ENCODE peak calls at places on chromosomes 4 and X, in six cellular contexts. One of them, this sample, is unnamed.

GRCh38 chrX:52995135-52995973 is 37.0 kb upstream of the FAM156A start:
- DNase-seq in epithelial cell of esophagus: peak
- DNase-seq in mucosa of descending colon: peak
- DNase-seq in fibroblast of lung: peak
- DNase-seq in HL-60: peak
- DNase-seq in cardiac fibroblast: peak
- DNase-seq in this sample: peak

GRCh38 chr4:122652379-122652778 is 31.5 kb upstream of the IL21 start:
- DNase-seq in epithelial cell of esophagus: peak
- DNase-seq in mucosa of descending colon: no peak
- DNase-seq in fibroblast of lung: peak
- DNase-seq in HL-60: peak
- DNase-seq in cardiac fibroblast: peak
- DNase-seq in this sample: peak

GRCh38 chr4:71691416-71692073 is 92.3 kb downstream of the GC start:
- DNase-seq in epithelial cell of esophagus: no peak
- DNase-seq in mucosa of descending colon: no peak
- DNase-seq in fibroblast of lung: no peak
- DNase-seq in HL-60: no peak
- DNase-seq in cardiac fibroblast: no peak
- DNase-seq in this sample: no peak

GRCh38 chr4:150244600-150244999 is 166.4 kb downstream of the DCLK2 start:
- DNase-seq in epithelial cell of esophagus: no peak
- DNase-seq in mucosa of descending colon: no peak
- DNase-seq in fibroblast of lung: peak
- DNase-seq in HL-60: no peak
- DNase-seq in cardiac fibroblast: peak
- DNase-seq in this sample: no peak

GRCh38 chr4:151276787-151277557 is at the start of gene PRSS48:
- DNase-seq in epithelial cell of esophagus: peak
- DNase-seq in mucosa of descending colon: no peak
- DNase-seq in fibroblast of lung: peak
- DNase-seq in HL-60: peak
- DNase-seq in cardiac fibroblast: peak
- DNase-seq in this sample: peak

GRCh38 chrX:17038681-17039161 is 92.3 kb downstream of the REPS2 start:
- DNase-seq in epithelial cell of esophagus: no peak
- DNase-seq in mucosa of descending colon: no peak
- DNase-seq in fibroblast of lung: peak
- DNase-seq in HL-60: no peak
- DNase-seq in cardiac fibroblast: peak
- DNase-seq in this sample: peak

GRCh38 chrX:154370300-154370881 is 4.0 kb downstream of the FLNA start:
- DNase-seq in epithelial cell of esophagus: no peak
- DNase-seq in mucosa of descending colon: no peak
- DNase-seq in fibroblast of lung: no peak
- DNase-seq in HL-60: no peak
- DNase-seq in cardiac fibroblast: no peak
- DNase-seq in this sample: peak

GRCh38 chrX:125137521-125137920 is 182.2 kb upstream of the TEX13C start:
- DNase-seq in epithelial cell of esophagus: no peak
- DNase-seq in mucosa of descending colon: no peak
- DNase-seq in fibroblast of lung: no peak
- DNase-seq in HL-60: no peak
- DNase-seq in cardiac fibroblast: no peak
- DNase-seq in this sample: no peak

GRCh38 chrX:9515973-9516538 is 51.2 kb downstream of the TBL1X start:
- DNase-seq in epithelial cell of esophagus: no peak
- DNase-seq in mucosa of descending colon: no peak
- DNase-seq in fibroblast of lung: no peak
- DNase-seq in HL-60: no peak
- DNase-seq in cardiac fibroblast: no peak
- DNase-seq in this sample: no peak

GRCh38 chrX:119343856-119344255 is 55.3 kb upstream of the SLC25A43 start:
- DNase-seq in epithelial cell of esophagus: peak
- DNase-seq in mucosa of descending colon: no peak
- DNase-seq in fibroblast of lung: no peak
- DNase-seq in HL-60: no peak
- DNase-seq in cardiac fibroblast: no peak
- DNase-seq in this sample: no peak

GRCh38 chr4:88452941-88453340 is 4.0 kb upstream of the HERC5 start:
- DNase-seq in epithelial cell of esophagus: no peak
- DNase-seq in mucosa of descending colon: no peak
- DNase-seq in fibroblast of lung: no peak
- DNase-seq in HL-60: no peak
- DNase-seq in cardiac fibroblast: no peak
- DNase-seq in this sample: no peak

GRCh38 chr4:88456757-88457306 is at the start of gene HERC5:
- DNase-seq in epithelial cell of esophagus: peak
- DNase-seq in mucosa of descending colon: peak
- DNase-seq in fibroblast of lung: peak
- DNase-seq in HL-60: peak
- DNase-seq in cardiac fibroblast: peak
- DNase-seq in this sample: peak

GRCh38 chr4:88458091-88458740 is 1.3 kb downstream of the HERC5 start:
- DNase-seq in epithelial cell of esophagus: no peak
- DNase-seq in mucosa of descending colon: no peak
- DNase-seq in fibroblast of lung: no peak
- DNase-seq in HL-60: peak
- DNase-seq in cardiac fibroblast: peak
- DNase-seq in this sample: peak

DNA sequence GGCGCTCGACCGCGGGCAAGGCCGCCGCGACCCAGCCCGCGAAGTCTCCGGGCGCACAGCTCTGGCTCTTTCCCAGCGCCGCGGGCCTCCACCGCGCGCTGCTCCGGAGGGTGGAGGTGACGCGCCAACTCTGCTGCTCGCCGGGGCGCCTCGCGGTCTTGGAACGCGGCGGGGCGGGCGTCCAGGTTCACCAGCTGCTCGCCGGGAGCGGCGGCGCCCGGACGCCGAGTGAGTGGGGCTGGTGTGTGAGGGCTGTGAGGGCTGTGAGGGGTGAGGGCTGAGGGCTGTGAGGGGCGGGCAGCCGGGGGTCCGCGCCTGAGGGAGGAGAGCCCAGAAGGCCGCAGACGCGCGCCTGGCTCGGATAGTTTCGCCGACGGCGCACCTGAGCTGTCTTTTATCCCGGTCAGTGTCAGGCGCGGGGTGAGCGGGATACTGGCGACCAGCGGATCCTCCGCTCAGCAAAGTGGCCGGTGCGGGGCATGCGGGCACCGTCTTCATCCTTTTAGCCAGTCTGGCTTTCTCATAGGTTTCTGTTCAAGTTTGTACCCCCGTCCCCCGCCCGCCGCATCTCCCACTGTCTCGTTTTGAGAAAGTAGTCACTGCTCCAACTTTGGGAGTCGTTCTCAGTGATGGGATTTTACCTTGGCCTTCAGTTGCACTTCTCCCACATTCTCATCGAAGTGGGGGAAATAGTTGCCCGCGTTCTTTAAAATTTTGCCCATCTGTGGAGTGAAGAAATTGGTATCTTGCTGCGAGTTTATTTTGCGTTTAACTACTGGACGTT is 580 bp downstream of the HERC5 start:
- DNase-seq in epithelial cell of esophagus: peak
- DNase-seq in mucosa of descending colon: peak
- DNase-seq in fibroblast of lung: peak
- DNase-seq in HL-60: peak
- DNase-seq in cardiac fibroblast: peak
- DNase-seq in this sample: peak
- H3K4me3 ChIP-seq in epithelial cell of esophagus: peak
- H3K4me3 ChIP-seq in mucosa of descending colon: peak
- H3K4me3 ChIP-seq in fibroblast of lung: peak
- H3K4me3 ChIP-seq in HL-60: peak
- H3K4me3 ChIP-seq in cardiac fibroblast: peak
- H3K4me3 ChIP-seq in this sample: peak

GRCh38 chr4:115873048-115873447 is 759.6 kb upstream of the NDST4 start:
- DNase-seq in epithelial cell of esophagus: no peak
- DNase-seq in mucosa of descending colon: no peak
- DNase-seq in fibroblast of lung: no peak
- DNase-seq in HL-60: no peak
- DNase-seq in cardiac fibroblast: no peak
- DNase-seq in this sample: no peak
- TF ChIP-seq CTCF in epithelial cell of esophagus: no peak
- TF ChIP-seq CTCF in mucosa of descending colon: no peak
- TF ChIP-seq CTCF in fibroblast of lung: no peak
- TF ChIP-seq CTCF in HL-60: no peak
- TF ChIP-seq CTCF in cardiac fibroblast: no peak
- TF ChIP-seq CTCF in this sample: no peak

GRCh38 chr4:76206222-76206942 is 7.2 kb downstream of the SCARB2 start:
- DNase-seq in epithelial cell of esophagus: no peak
- DNase-seq in mucosa of descending colon: no peak
- DNase-seq in fibroblast of lung: no peak
- DNase-seq in HL-60: no peak
- DNase-seq in cardiac fibroblast: peak
- DNase-seq in this sample: no peak
- H3K4me3 ChIP-seq in epithelial cell of esophagus: no peak
- H3K4me3 ChIP-seq in mucosa of descending colon: no peak
- H3K4me3 ChIP-seq in fibroblast of lung: no peak
- H3K4me3 ChIP-seq in HL-60: no peak
- H3K4me3 ChIP-seq in cardiac fibroblast: no peak
- H3K4me3 ChIP-seq in this sample: no peak

GRCh38 chrX:132671229-132671641 is 182.4 kb upstream of the MBNL3 start:
- DNase-seq in epithelial cell of esophagus: no peak
- DNase-seq in mucosa of descending colon: no peak
- DNase-seq in fibroblast of lung: peak
- DNase-seq in HL-60: no peak
- DNase-seq in cardiac fibroblast: no peak
- DNase-seq in this sample: no peak

GRCh38 chrX:132676102-132676501 is 187.3 kb upstream of the MBNL3 start:
- DNase-seq in epithelial cell of esophagus: no peak
- DNase-seq in mucosa of descending colon: no peak
- DNase-seq in fibroblast of lung: no peak
- DNase-seq in HL-60: no peak
- DNase-seq in cardiac fibroblast: no peak
- DNase-seq in this sample: no peak

GRCh38 chrX:132677233-132677716 is 188.4 kb upstream of the MBNL3 start:
- DNase-seq in epithelial cell of esophagus: no peak
- DNase-seq in mucosa of descending colon: no peak
- DNase-seq in fibroblast of lung: no peak
- DNase-seq in HL-60: no peak
- DNase-seq in cardiac fibroblast: no peak
- DNase-seq in this sample: no peak

GRCh38 chrX:132676561-132677186 is 187.8 kb upstream of the MBNL3 start:
- DNase-seq in epithelial cell of esophagus: peak
- DNase-seq in mucosa of descending colon: no peak
- DNase-seq in fibroblast of lung: no peak
- DNase-seq in HL-60: no peak
- DNase-seq in cardiac fibroblast: no peak
- DNase-seq in this sample: no peak
- TF ChIP-seq CTCF in epithelial cell of esophagus: peak
- TF ChIP-seq CTCF in mucosa of descending colon: no peak
- TF ChIP-seq CTCF in fibroblast of lung: no peak
- TF ChIP-seq CTCF in HL-60: no peak
- TF ChIP-seq CTCF in cardiac fibroblast: no peak
- TF ChIP-seq CTCF in this sample: no peak

GRCh38 chrX:65034292-65034640 is 58.0 kb upstream of the ZC4H2 start:
- DNase-seq in epithelial cell of esophagus: no peak
- DNase-seq in mucosa of descending colon: no peak
- DNase-seq in fibroblast of lung: no peak
- DNase-seq in HL-60: no peak
- DNase-seq in cardiac fibroblast: no peak
- DNase-seq in this sample: no peak
- H3K4me3 ChIP-seq in epithelial cell of esophagus: peak
- H3K4me3 ChIP-seq in mucosa of descending colon: no peak
- H3K4me3 ChIP-seq in fibroblast of lung: peak
- H3K4me3 ChIP-seq in HL-60: peak
- H3K4me3 ChIP-seq in cardiac fibroblast: peak
- H3K4me3 ChIP-seq in this sample: peak

GRCh38 chr4:7762376-7763040 is 177.2 kb downstream of the AFAP1 start:
- DNase-seq in epithelial cell of esophagus: no peak
- DNase-seq in mucosa of descending colon: peak
- DNase-seq in fibroblast of lung: no peak
- DNase-seq in HL-60: no peak
- DNase-seq in cardiac fibroblast: no peak
- DNase-seq in this sample: no peak

GRCh38 chr4:7760706-7761105 is 179.0 kb downstream of the AFAP1 start:
- DNase-seq in epithelial cell of esophagus: no peak
- DNase-seq in mucosa of descending colon: peak
- DNase-seq in fibroblast of lung: no peak
- DNase-seq in HL-60: no peak
- DNase-seq in cardiac fibroblast: no peak
- DNase-seq in this sample: no peak

GRCh38 chr4:7763106-7763505 is 176.6 kb downstream of the AFAP1 start:
- DNase-seq in epithelial cell of esophagus: no peak
- DNase-seq in mucosa of descending colon: peak
- DNase-seq in fibroblast of lung: no peak
- DNase-seq in HL-60: no peak
- DNase-seq in cardiac fibroblast: no peak
- DNase-seq in this sample: no peak

GRCh38 chr4:7761312-7761711 is 178.3 kb downstream of the AFAP1 start:
- DNase-seq in epithelial cell of esophagus: no peak
- DNase-seq in mucosa of descending colon: peak
- DNase-seq in fibroblast of lung: no peak
- DNase-seq in HL-60: no peak
- DNase-seq in cardiac fibroblast: no peak
- DNase-seq in this sample: no peak

GRCh38 chr4:7761720-7762119 is 177.9 kb downstream of the AFAP1 start:
- DNase-seq in epithelial cell of esophagus: peak
- DNase-seq in mucosa of descending colon: peak
- DNase-seq in fibroblast of lung: peak
- DNase-seq in HL-60: peak
- DNase-seq in cardiac fibroblast: peak
- DNase-seq in this sample: peak
- TF ChIP-seq CTCF in epithelial cell of esophagus: peak
- TF ChIP-seq CTCF in mucosa of descending colon: peak
- TF ChIP-seq CTCF in fibroblast of lung: peak
- TF ChIP-seq CTCF in HL-60: peak
- TF ChIP-seq CTCF in cardiac fibroblast: peak
- TF ChIP-seq CTCF in this sample: peak

GRCh38 chr4:8440491-8441311 is at the start of the genes ACOX3 and TRMT44:
- DNase-seq in epithelial cell of esophagus: peak
- DNase-seq in mucosa of descending colon: peak
- DNase-seq in fibroblast of lung: peak
- DNase-seq in HL-60: peak
- DNase-seq in cardiac fibroblast: peak
- DNase-seq in this sample: peak

GRCh38 chr4:8439914-8440490 is 521 bp downstream of the ACOX3 start:
- DNase-seq in epithelial cell of esophagus: no peak
- DNase-seq in mucosa of descending colon: no peak
- DNase-seq in fibroblast of lung: no peak
- DNase-seq in HL-60: peak
- DNase-seq in cardiac fibroblast: no peak
- DNase-seq in this sample: no peak

GRCh38 chr4:8441499-8442091 is 1.0 kb downstream of the TRMT44 start:
- DNase-seq in epithelial cell of esophagus: peak
- DNase-seq in mucosa of descending colon: no peak
- DNase-seq in fibroblast of lung: no peak
- DNase-seq in HL-60: no peak
- DNase-seq in cardiac fibroblast: no peak
- DNase-seq in this sample: no peak

GRCh38 chr4:8438743-8439142 is 1.8 kb downstream of the ACOX3 start:
- DNase-seq in epithelial cell of esophagus: no peak
- DNase-seq in mucosa of descending colon: no peak
- DNase-seq in fibroblast of lung: no peak
- DNase-seq in HL-60: no peak
- DNase-seq in cardiac fibroblast: no peak
- DNase-seq in this sample: no peak

GRCh38 chr4:8439168-8439567 is 1.4 kb downstream of the ACOX3 start:
- DNase-seq in epithelial cell of esophagus: peak
- DNase-seq in mucosa of descending colon: no peak
- DNase-seq in fibroblast of lung: no peak
- DNase-seq in HL-60: no peak
- DNase-seq in cardiac fibroblast: peak
- DNase-seq in this sample: no peak
- H3K4me3 ChIP-seq in epithelial cell of esophagus: peak
- H3K4me3 ChIP-seq in mucosa of descending colon: no peak
- H3K4me3 ChIP-seq in fibroblast of lung: peak
- H3K4me3 ChIP-seq in HL-60: no peak
- H3K4me3 ChIP-seq in cardiac fibroblast: no peak
- H3K4me3 ChIP-seq in this sample: no peak

GRCh38 chr4:123659759-123660158 is 263.2 kb downstream of the SPRY1 start:
- DNase-seq in epithelial cell of esophagus: peak
- DNase-seq in mucosa of descending colon: no peak
- DNase-seq in fibroblast of lung: no peak
- DNase-seq in HL-60: peak
- DNase-seq in cardiac fibroblast: peak
- DNase-seq in this sample: peak
- TF ChIP-seq CTCF in epithelial cell of esophagus: peak
- TF ChIP-seq CTCF in mucosa of descending colon: no peak
- TF ChIP-seq CTCF in fibroblast of lung: no peak
- TF ChIP-seq CTCF in HL-60: peak
- TF ChIP-seq CTCF in cardiac fibroblast: peak
- TF ChIP-seq CTCF in this sample: peak

This sample was measured in foreskin fibroblast.